ENCODE peak calls at places on chromosomes 4 and X, in six cellular contexts. One of them, this sample, is unnamed.
A peak's percentile ranks its signal among the peaks of the same experiment; 100 is the strongest.

GRCh38 chr4:157701695-157701994 is 471.2 kb downstream of the GASK1B start:
- DNase-seq in thyroid gland: no peak
- DNase-seq in ovary: no peak
- DNase-seq in A549: no peak
- DNase-seq in spleen: no peak
- DNase-seq in GM12891: no peak
- DNase-seq in this sample: no peak

GRCh38 chr4:6582889-6583504 is 8.0 kb downstream of the MAN2B2 start:
- DNase-seq in ovary: no peak
- DNase-seq in GM12891: no peak
- DNase-seq in thyroid gland: no peak
- DNase-seq in spleen: no peak
- DNase-seq in A549: peak; percentile 31
- DNase-seq in this sample: no peak

GRCh38 chrX:101676571-101676970 is 16.9 kb upstream of the ARMCX2 start:
- DNase-seq in A549: no peak
- DNase-seq in spleen: no peak
- DNase-seq in GM12891: no peak
- DNase-seq in ovary: no peak
- DNase-seq in thyroid gland: no peak
- DNase-seq in this sample: no peak

GRCh38 chr4:164807611-164808010 is 53.7 kb downstream of the SMIM31 start:
- DNase-seq in thyroid gland: peak; percentile 67
- DNase-seq in ovary: peak; percentile 19
- DNase-seq in spleen: no peak
- DNase-seq in A549: no peak
- DNase-seq in GM12891: no peak
- DNase-seq in this sample: no peak

GRCh38 chr4:164956766-164957643 is 20.5 kb downstream of the TRIM61 start:
- DNase-seq in GM12891: peak; percentile 82
- DNase-seq in thyroid gland: peak; percentile 88
- DNase-seq in spleen: peak; percentile 92
- DNase-seq in A549: peak; percentile 72
- DNase-seq in ovary: peak; percentile 52
- DNase-seq in this sample: peak; percentile 72

GRCh38 chr4:75211422-75211821 is 278.5 kb downstream of the PARM1 start:
- DNase-seq in GM12891: no peak
- DNase-seq in thyroid gland: no peak
- DNase-seq in A549: no peak
- DNase-seq in ovary: no peak
- DNase-seq in spleen: no peak
- DNase-seq in this sample: no peak

GRCh38 chr4:157978680-157979361 is 194.0 kb downstream of the GASK1B start:
- DNase-seq in ovary: peak; percentile 52
- DNase-seq in spleen: no peak
- DNase-seq in thyroid gland: peak; percentile 16
- DNase-seq in A549: peak; percentile 33
- DNase-seq in GM12891: peak; percentile 9
- DNase-seq in this sample: peak; percentile 68

GRCh38 chr4:139176299-139177048 is 544 bp downstream of the ELF2 start:
- DNase-seq in A549: peak; percentile 35
- DNase-seq in thyroid gland: peak; percentile 83
- DNase-seq in ovary: peak; percentile 88
- DNase-seq in GM12891: no peak
- DNase-seq in spleen: peak; percentile 95
- DNase-seq in this sample: peak; percentile 81

GRCh38 chr4:82560853-82561744 is 689 bp downstream of the TMEM150C start:
- DNase-seq in A549: no peak
- DNase-seq in GM12891: peak; percentile 17
- DNase-seq in thyroid gland: peak; percentile 10
- DNase-seq in ovary: peak; percentile 23
- DNase-seq in spleen: no peak
- DNase-seq in this sample: peak; percentile 22

GRCh38 chr4:175325230-175325629 is 407.1 kb downstream of the ADAM29 start:
- DNase-seq in GM12891: no peak
- DNase-seq in A549: no peak
- DNase-seq in spleen: no peak
- DNase-seq in ovary: no peak
- DNase-seq in thyroid gland: no peak
- DNase-seq in this sample: no peak

GRCh38 chr4:131347816-131348215 is 1801.3 kb upstream of the PCDH10 start:
- DNase-seq in GM12891: no peak
- DNase-seq in ovary: no peak
- DNase-seq in A549: no peak
- DNase-seq in thyroid gland: no peak
- DNase-seq in spleen: no peak
- DNase-seq in this sample: no peak

GRCh38 chr4:108930186-108930585 is 167.3 kb upstream of the ETNPPL start:
- DNase-seq in spleen: no peak
- DNase-seq in A549: no peak
- DNase-seq in GM12891: no peak
- DNase-seq in ovary: no peak
- DNase-seq in thyroid gland: no peak
- DNase-seq in this sample: no peak

GRCh38 chrX:76184276-76184675 is 11.4 kb downstream of the PBDC1 start:
- DNase-seq in spleen: no peak
- DNase-seq in GM12891: no peak
- DNase-seq in A549: no peak
- DNase-seq in ovary: no peak
- DNase-seq in thyroid gland: no peak
- DNase-seq in this sample: no peak

GRCh38 chr4:75696036-75696435 is 22.8 kb upstream of the G3BP2 start:
- DNase-seq in thyroid gland: no peak
- DNase-seq in ovary: no peak
- DNase-seq in A549: no peak
- DNase-seq in spleen: no peak
- DNase-seq in GM12891: no peak
- DNase-seq in this sample: no peak

GRCh38 chr4:105147226-105148151 is 813 bp downstream of the TET2 start:
- DNase-seq in spleen: peak; percentile 75
- DNase-seq in ovary: peak; percentile 34
- DNase-seq in thyroid gland: peak; percentile 25
- DNase-seq in GM12891: no peak
- DNase-seq in A549: no peak
- DNase-seq in this sample: peak; percentile 52

GRCh38 chrX:71291381-71291780 is 7.9 kb downstream of the NONO start:
- DNase-seq in GM12891: no peak
- DNase-seq in ovary: no peak
- DNase-seq in thyroid gland: no peak
- DNase-seq in spleen: no peak
- DNase-seq in A549: no peak
- DNase-seq in this sample: no peak

GRCh38 chr4:43682551-43682950 is 766.1 kb downstream of the KCTD8 start:
- DNase-seq in spleen: no peak
- DNase-seq in thyroid gland: no peak
- DNase-seq in GM12891: no peak
- DNase-seq in ovary: no peak
- DNase-seq in A549: no peak
- DNase-seq in this sample: no peak

GRCh38 chr4:113674251-113674650 is 87.3 kb downstream of the CAMK2D start:
- DNase-seq in GM12891: no peak
- DNase-seq in ovary: no peak
- DNase-seq in A549: no peak
- DNase-seq in thyroid gland: peak; percentile 68
- DNase-seq in spleen: no peak
- DNase-seq in this sample: peak; percentile 14

GRCh38 chr4:123349401-123350190 is 47.0 kb upstream of the SPRY1 start:
- DNase-seq in spleen: no peak
- DNase-seq in A549: no peak
- DNase-seq in ovary: no peak
- DNase-seq in GM12891: no peak
- DNase-seq in thyroid gland: no peak
- DNase-seq in this sample: no peak

GRCh38 chrX:4572652-4573051 is 859.2 kb upstream of the PRKX start:
- DNase-seq in ovary: no peak
- DNase-seq in GM12891: no peak
- DNase-seq in thyroid gland: no peak
- DNase-seq in A549: no peak
- DNase-seq in spleen: no peak
- DNase-seq in this sample: no peak

GRCh38 chrX:9816094-9816700 is 30.0 kb downstream of the SHROOM2 start:
- DNase-seq in spleen: peak; percentile 48
- DNase-seq in thyroid gland: no peak
- DNase-seq in GM12891: no peak
- DNase-seq in A549: no peak
- DNase-seq in ovary: no peak
- DNase-seq in this sample: no peak

GRCh38 chrX:16665089-16665488 is 15.1 kb downstream of the S100G start:
- DNase-seq in spleen: no peak
- DNase-seq in A549: no peak
- DNase-seq in GM12891: no peak
- DNase-seq in thyroid gland: no peak
- DNase-seq in ovary: no peak
- DNase-seq in this sample: no peak

GRCh38 chr4:140238353-140239041 is 84.5 kb upstream of the MAML3 start:
- DNase-seq in A549: no peak
- DNase-seq in GM12891: no peak
- DNase-seq in ovary: peak; percentile 89
- DNase-seq in thyroid gland: peak; percentile 99
- DNase-seq in spleen: no peak
- DNase-seq in this sample: peak; percentile 92
- TF ChIP-seq POLR2A in A549: no peak
- TF ChIP-seq POLR2A in GM12891: no peak
- TF ChIP-seq POLR2A in ovary: no peak
- TF ChIP-seq POLR2A in thyroid gland: no peak
- TF ChIP-seq POLR2A in spleen: no peak
- TF ChIP-seq POLR2A in this sample: peak; percentile 24

DNA sequence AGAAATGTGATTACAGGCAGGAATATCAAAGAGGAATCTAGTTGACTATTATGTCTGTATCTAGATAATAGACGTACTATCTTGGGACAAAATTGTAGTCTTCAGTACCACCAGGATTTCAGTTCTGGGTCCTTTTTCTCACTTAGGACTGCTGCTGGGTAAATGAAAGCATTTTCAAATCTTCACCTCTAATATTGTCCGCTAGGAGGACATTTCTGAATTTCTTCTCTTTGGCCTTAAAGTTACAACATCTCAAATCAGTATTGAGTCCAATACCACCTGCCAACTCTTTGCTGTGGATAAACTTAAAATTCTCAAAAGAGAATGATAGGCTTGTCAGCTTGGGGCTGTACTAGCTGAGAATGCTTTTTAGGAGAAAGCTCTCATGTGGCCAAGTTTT is 6.0 kb downstream of the FGF16 start:
- DNase-seq in GM12891: no peak
- DNase-seq in A549: no peak
- DNase-seq in ovary: no peak
- DNase-seq in thyroid gland: no peak
- DNase-seq in spleen: no peak
- DNase-seq in this sample: no peak
- TF ChIP-seq POLR2A in GM12891: no peak
- TF ChIP-seq POLR2A in A549: no peak
- TF ChIP-seq POLR2A in ovary: no peak
- TF ChIP-seq POLR2A in thyroid gland: no peak
- TF ChIP-seq POLR2A in spleen: no peak
- TF ChIP-seq POLR2A in this sample: no peak

GRCh38 chrX:63561425-63561824 is 210.3 kb upstream of the SPIN4 start:
- DNase-seq in GM12891: no peak
- DNase-seq in A549: no peak
- DNase-seq in ovary: no peak
- DNase-seq in thyroid gland: no peak
- DNase-seq in spleen: no peak
- DNase-seq in this sample: no peak

DNA sequence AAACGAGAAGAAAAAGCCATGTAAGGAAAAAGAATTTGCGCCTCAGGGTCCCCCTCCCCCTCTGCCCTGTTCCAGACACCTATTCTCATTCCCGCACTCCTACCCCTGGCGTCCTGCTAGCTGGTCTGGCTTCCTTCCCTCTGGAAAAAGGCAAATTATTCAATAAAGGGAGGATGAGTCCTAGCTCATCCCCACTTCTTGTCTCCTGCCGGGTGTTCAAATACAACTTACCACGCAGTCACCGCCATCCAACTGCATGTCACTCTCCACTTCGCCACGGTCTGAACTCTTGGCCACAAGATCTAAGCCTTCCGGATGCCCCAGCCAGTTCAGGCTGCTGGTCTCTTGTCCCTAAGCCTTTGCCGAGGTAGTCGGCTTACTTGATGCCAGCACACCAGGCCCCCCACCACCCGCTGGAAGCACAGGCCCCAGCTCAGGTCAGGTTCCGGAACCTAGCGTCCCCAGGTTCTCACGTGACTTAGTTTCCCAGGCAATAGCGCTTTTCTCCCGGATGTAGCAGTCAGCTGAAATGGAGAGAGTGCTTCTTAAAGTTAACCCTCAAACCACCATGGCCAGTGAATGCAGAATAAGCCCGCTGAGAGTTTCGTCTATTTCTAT is 209.6 kb upstream of the SPIN4 start:
- DNase-seq in ovary: peak; percentile 53
- DNase-seq in thyroid gland: peak; percentile 72
- DNase-seq in A549: peak; percentile 60
- DNase-seq in GM12891: peak; percentile 12
- DNase-seq in spleen: peak; percentile 82
- DNase-seq in this sample: peak; percentile 67
- TF ChIP-seq POLR2A in ovary: no peak
- TF ChIP-seq POLR2A in thyroid gland: no peak
- TF ChIP-seq POLR2A in A549: peak; percentile 46
- TF ChIP-seq POLR2A in GM12891: peak; percentile 40
- TF ChIP-seq POLR2A in spleen: no peak
- TF ChIP-seq POLR2A in this sample: no peak

GRCh38 chr4:1712216-1713002 is at the start of gene SLBP:
- DNase-seq in GM12891: peak; percentile 96
- DNase-seq in ovary: peak; percentile 96
- DNase-seq in spleen: peak; percentile 100
- DNase-seq in A549: peak; percentile 92
- DNase-seq in thyroid gland: peak; percentile 98
- DNase-seq in this sample: peak; percentile 97
- TF ChIP-seq POLR2A in GM12891: peak; percentile 63
- TF ChIP-seq POLR2A in ovary: peak; percentile 87
- TF ChIP-seq POLR2A in spleen: peak; percentile 24
- TF ChIP-seq POLR2A in A549: peak; percentile 87
- TF ChIP-seq POLR2A in thyroid gland: peak; percentile 65
- TF ChIP-seq POLR2A in this sample: peak; percentile 77

This sample was measured in adrenal gland.